ENCODE peak calls at places on chromosomes 11 and 22, in ten cellular contexts. G is cardiac fibroblast, N is uterus, Q is fibroblast of lung, V is A549, C is astrocyte of the spinal cord, F is AG09309, R is IMR-90, P is lower leg skin, T is mucosa of descending colon. I is an unnamed sample.

GRCh38 chr22:49042877-49043859 is 784.5 kb downstream of the BRD1 start:
- DNase-seq in G (no peak), N (no peak), Q (no peak), V (no peak), C (no peak), F (no peak), R (no peak), P (no peak), T (no peak), I (no peak)

GRCh38 chr22:23815781-23816551 is 22.8 kb downstream of the DERL3 start:
- DNase-seq in G (no peak), N (no peak), Q (no peak), V (no peak), C (no peak), F (no peak), R (no peak), P (no peak), T (no peak), I (no peak)

GRCh38 chr22:32528984-32529982 is 54.7 kb downstream of the FBXO7 start:
- DNase-seq in G (peak), N (peak), Q (peak), V (peak), C (peak), F (peak), R (peak), P (peak), T (peak), I (peak)

GRCh38 chr22:25404923-25405853 is 159.3 kb upstream of the GRK3 start:
- DNase-seq in G (peak), N (peak), Q (peak), V (peak), C (peak), F (no peak), R (peak), P (peak), T (peak), I (peak)

GRCh38 chr22:17974703-17975372 is 49.5 kb downstream of the MICAL3 start:
- DNase-seq in G (no peak), N (no peak), Q (no peak), V (no peak), C (no peak), F (no peak), R (no peak), P (no peak), T (no peak), I (no peak)

GRCh38 chr11:64305691-64306562 is 603 bp downstream of the ESRRA start:
- DNase-seq in G (peak), N (peak), Q (peak), V (peak), C (peak), F (no peak), R (peak), P (peak), T (peak), I (peak)

GRCh38 chr11:68043029-68043348 is 4.2 kb downstream of the TCIRG1 start:
- DNase-seq in G (no peak), N (no peak), Q (no peak), V (no peak), C (no peak), F (no peak), R (no peak), P (no peak), T (no peak), I (no peak)

GRCh38 chr11:35073691-35074382 is 65.1 kb upstream of the CD44 start:
- DNase-seq in G (peak), N (no peak), Q (peak), V (no peak), C (no peak), F (no peak), R (peak), P (no peak), T (no peak), I (peak)

GRCh38 chr11:34274712-34275398 is 83.0 kb downstream of the ABTB2 start:
- DNase-seq in G (peak), N (peak), Q (peak), V (peak), C (peak), F (peak), R (peak), P (peak), T (peak), I (peak)

GRCh38 chr11:76030286-76030685 is 176.0 kb downstream of the WNT11 start:
- DNase-seq in G (peak), N (no peak), Q (no peak), V (peak), C (peak), F (no peak), R (peak), P (no peak), T (no peak), I (peak)

GRCh38 chr11:65078786-65079342 is 5.0 kb downstream of the CDCA5 start:
- DNase-seq in G (no peak), N (no peak), Q (no peak), V (no peak), C (no peak), F (no peak), R (no peak), P (no peak), T (no peak), I (no peak)

GRCh38 chr22:20438066-20438677 is 547 bp upstream of the SCARF2 start:
- DNase-seq in G (no peak), N (peak), Q (peak), V (no peak), C (peak), F (no peak), R (peak), P (no peak), T (peak), I (no peak)

GRCh38 chr11:96389604-96390402 is at the start of the genes CCDC82 and JRKL:
- DNase-seq in G (peak), N (peak), Q (peak), V (peak), C (peak), F (peak), R (peak), P (peak), T (peak), I (peak)
- TF ChIP-seq CTCF in G (no peak), N (no peak), Q (no peak), V (no peak), C (no peak), F (no peak), R (no peak), P (no peak), T (no peak), I (no peak)

GRCh38 chr22:26646158-26646557 is 11.2 kb upstream of the MIAT start:
- DNase-seq in G (peak), N (no peak), Q (no peak), V (no peak), C (no peak), F (no peak), R (peak), P (no peak), T (no peak), I (no peak)

GRCh38 chr22:26648761-26649363 is 8.5 kb upstream of the MIAT start:
- DNase-seq in G (no peak), N (no peak), Q (no peak), V (no peak), C (no peak), F (no peak), R (no peak), P (no peak), T (no peak), I (peak)

GRCh38 chr22:26651840-26652239 is 5.5 kb upstream of the MIAT start:
- DNase-seq in G (no peak), N (no peak), Q (no peak), V (no peak), C (no peak), F (no peak), R (no peak), P (no peak), T (no peak), I (no peak)

GRCh38 chr22:26650722-26651421 is 6.5 kb upstream of the MIAT start:
- DNase-seq in G (no peak), N (no peak), Q (no peak), V (no peak), C (no peak), F (no peak), R (no peak), P (no peak), T (no peak), I (no peak)

DNA sequence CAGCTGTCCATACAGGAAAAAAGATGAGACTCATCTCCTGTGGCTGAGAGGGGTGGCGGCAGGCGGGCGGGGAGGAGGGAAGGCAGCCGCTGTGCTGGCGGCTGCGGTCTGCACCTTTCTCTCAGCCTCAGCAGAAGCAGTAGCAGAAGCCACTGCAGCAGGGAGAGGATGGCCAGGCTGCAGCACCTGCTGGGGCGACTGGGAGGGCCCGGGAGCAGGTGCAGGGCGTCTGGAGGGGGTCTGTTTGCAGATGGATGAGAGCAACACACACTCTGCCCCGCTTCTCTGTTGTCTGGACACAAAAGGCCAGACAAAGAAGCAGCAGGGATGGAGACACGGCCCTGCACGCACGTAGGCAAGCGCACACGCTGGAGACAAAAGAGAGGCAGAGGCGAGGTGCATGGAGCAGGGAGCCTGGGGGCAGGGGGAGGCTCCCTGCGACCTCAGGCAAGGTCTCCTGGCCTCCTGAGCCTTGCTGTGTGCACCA is 9.3 kb upstream of the MIAT start:
- DNase-seq in G (no peak), N (no peak), Q (no peak), V (no peak), C (no peak), F (no peak), R (no peak), P (no peak), T (no peak), I (no peak)
- H3K4me3 ChIP-seq in G (no peak), N (no peak), Q (no peak), V (no peak), C (no peak), F (no peak), R (no peak), P (no peak), T (no peak), I (no peak)

DNA sequence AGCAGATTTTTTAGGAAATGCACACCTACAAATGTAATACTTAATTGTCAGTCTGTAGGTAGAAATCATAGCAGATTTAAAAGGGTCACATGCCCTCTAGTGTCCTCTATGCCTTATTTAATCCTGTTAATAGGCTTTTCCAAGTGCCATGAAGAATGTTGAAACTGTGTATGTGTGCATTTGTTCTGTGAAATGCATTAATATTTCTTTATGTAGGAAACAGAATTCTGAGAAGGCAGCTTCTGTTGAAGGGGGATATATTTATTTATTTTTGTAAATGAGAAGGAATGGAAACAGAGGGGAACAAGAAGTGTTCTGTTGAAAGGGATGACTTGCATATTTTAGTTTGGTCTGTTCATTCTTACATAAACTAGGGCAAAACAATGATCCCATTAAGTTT is 51.0 kb downstream of the SVIP start:
- DNase-seq in G (no peak), N (no peak), Q (no peak), V (no peak), C (no peak), F (no peak), R (no peak), P (no peak), T (no peak), I (peak)
- TF ChIP-seq CTCF in G (no peak), N (no peak), Q (no peak), V (peak), C (no peak), F (no peak), R (no peak), P (no peak), T (no peak), I (no peak)

GRCh38 chr11:122700676-122701075 is 45.2 kb downstream of the UBASH3B start:
- DNase-seq in G (no peak), N (no peak), Q (no peak), V (no peak), C (no peak), F (no peak), R (no peak), P (no peak), T (no peak), I (no peak)

GRCh38 chr11:122695076-122695620 is 39.6 kb downstream of the UBASH3B start:
- DNase-seq in G (no peak), N (no peak), Q (no peak), V (no peak), C (no peak), F (no peak), R (no peak), P (no peak), T (no peak), I (no peak)

GRCh38 chr11:122698390-122698789 is 42.9 kb downstream of the UBASH3B start:
- DNase-seq in G (no peak), N (no peak), Q (no peak), V (no peak), C (no peak), F (no peak), R (no peak), P (no peak), T (no peak), I (no peak)

GRCh38 chr11:122696662-122697061 is 41.1 kb downstream of the UBASH3B start:
- DNase-seq in G (no peak), N (no peak), Q (no peak), V (no peak), C (no peak), F (no peak), R (no peak), P (no peak), T (no peak), I (no peak)

DNA sequence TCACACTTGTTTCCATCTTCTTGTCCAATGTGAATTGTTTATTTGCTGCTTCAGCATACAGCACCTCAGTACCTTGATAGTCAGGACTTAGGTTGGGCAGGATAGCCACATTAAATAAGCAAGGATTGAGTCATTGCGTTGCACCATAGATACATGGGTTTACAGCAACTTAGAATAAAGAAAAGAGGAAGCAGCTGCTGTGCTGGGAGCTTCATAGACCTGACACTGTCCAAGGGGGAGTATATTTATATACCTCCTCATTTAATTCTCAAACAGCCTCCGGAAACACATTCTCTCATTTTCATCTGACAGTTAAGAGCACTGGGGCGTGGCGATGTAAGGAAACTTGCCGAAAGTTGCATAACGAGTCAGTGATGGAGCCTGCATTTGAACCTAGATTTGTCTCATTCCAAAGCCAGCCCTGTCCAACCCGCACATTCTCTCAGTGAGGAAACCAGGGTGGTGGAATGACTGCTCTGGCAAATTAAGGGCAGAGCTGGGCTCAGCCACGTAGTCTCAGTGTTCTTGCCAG is 42.2 kb downstream of the UBASH3B start:
- DNase-seq in G (peak), N (no peak), Q (peak), V (peak), C (peak), F (no peak), R (peak), P (no peak), T (no peak), I (peak)
- H3K4me3 ChIP-seq in G (no peak), N (no peak), Q (no peak), V (no peak), C (no peak), F (no peak), R (no peak), P (no peak), T (no peak), I (no peak)

GRCh38 chr11:31887180-31887579 is 76.1 kb upstream of the PAX6 start:
- DNase-seq in G (no peak), N (no peak), Q (no peak), V (no peak), C (no peak), F (no peak), R (no peak), P (no peak), T (no peak), I (no peak)
- TF ChIP-seq CTCF in G (no peak), N (no peak), Q (no peak), V (no peak), C (no peak), F (no peak), R (no peak), P (no peak), T (no peak), I (no peak)

GRCh38 chr22:29718949-29719893 is 582 bp upstream of the CABP7 start:
- DNase-seq in G (no peak), N (no peak), Q (no peak), V (no peak), C (no peak), F (no peak), R (no peak), P (no peak), T (no peak), I (no peak)

GRCh38 chr22:29717789-29718188 is 2.0 kb upstream of the CABP7 start:
- DNase-seq in G (no peak), N (no peak), Q (no peak), V (no peak), C (no peak), F (no peak), R (no peak), P (no peak), T (no peak), I (peak)

GRCh38 chr22:29720824-29721323 is 1.1 kb downstream of the CABP7 start:
- DNase-seq in G (no peak), N (no peak), Q (no peak), V (no peak), C (no peak), F (no peak), R (no peak), P (no peak), T (no peak), I (no peak)

GRCh38 chr22:29722151-29722550 is 2.3 kb downstream of the CABP7 start:
- DNase-seq in G (no peak), N (no peak), Q (no peak), V (no peak), C (no peak), F (no peak), R (no peak), P (no peak), T (no peak), I (no peak)

DNA sequence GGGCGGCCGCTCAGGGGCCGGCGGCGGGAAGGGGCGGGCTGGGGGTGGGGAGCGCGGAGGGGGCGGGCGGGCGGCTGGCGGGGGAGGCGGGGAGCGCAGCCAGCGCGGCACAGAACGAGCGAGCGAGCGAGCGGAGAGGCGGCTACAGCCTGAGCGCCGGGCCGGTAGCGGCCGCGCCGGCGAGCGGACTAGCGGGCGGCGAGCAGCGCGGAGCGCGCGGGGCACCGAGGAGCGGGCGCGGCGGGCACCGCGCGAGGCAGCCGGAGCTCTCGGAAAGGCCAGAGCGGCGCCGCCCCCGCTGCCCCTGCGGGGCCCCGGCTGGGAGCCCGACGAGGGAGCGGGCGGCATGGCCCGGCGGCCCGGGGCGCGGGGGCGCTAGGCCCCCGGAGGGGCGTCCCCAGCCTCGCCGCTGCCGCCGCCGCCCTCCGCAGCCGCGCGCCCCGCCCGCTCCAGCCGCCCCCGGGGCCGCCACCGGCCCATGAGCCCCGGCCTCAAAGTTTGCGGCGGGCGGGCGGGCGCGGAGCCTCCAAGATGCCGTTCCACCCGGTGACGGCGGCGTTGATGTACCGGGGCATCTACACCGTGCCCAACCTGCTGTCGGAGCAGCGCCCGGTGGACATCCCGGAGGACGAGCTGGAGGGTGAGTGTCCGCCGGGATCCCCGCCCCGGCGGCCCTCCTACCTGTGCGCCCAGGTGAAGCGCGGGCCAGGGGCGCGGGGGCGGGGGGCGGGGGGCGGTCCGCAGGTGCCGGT is at the start of gene CABP7:
- DNase-seq in G (no peak), N (no peak), Q (no peak), V (no peak), C (no peak), F (no peak), R (no peak), P (no peak), T (no peak), I (no peak)
- H3K4me3 ChIP-seq in G (no peak), N (no peak), Q (no peak), V (peak), C (no peak), F (no peak), R (no peak), P (no peak), T (no peak), I (no peak)

GRCh38 chr11:93775289-93775688 is 8.8 kb upstream of the MED17 start:
- DNase-seq in G (peak), N (no peak), Q (no peak), V (no peak), C (no peak), F (no peak), R (no peak), P (no peak), T (no peak), I (peak)
- TF ChIP-seq CTCF in G (peak), N (no peak), Q (no peak), V (no peak), C (peak), F (peak), R (peak), P (no peak), T (no peak), I (no peak)

GRCh38 chr22:50508897-50509296 is 873 bp downstream of the NCAPH2 start:
- DNase-seq in G (no peak), N (no peak), Q (no peak), V (no peak), C (no peak), F (no peak), R (no peak), P (no peak), T (no peak), I (no peak)
- H3K4me3 ChIP-seq in G (peak), N (peak), Q (peak), V (peak), C (peak), F (peak), R (peak), P (no peak), T (no peak), I (peak)

GRCh38 chr22:37183432-37184379 is 4.3 kb downstream of the C1QTNF6 start:
- DNase-seq in G (no peak), N (no peak), Q (no peak), V (no peak), C (no peak), F (no peak), R (no peak), P (no peak), T (peak), I (no peak)
- TF ChIP-seq CTCF in G (no peak), N (no peak), Q (no peak), V (no peak), C (no peak), F (no peak), R (no peak), P (no peak), T (no peak), I (no peak)

GRCh38 chr11:25733777-25734176 is 598.2 kb upstream of the ANO3 start:
- DNase-seq in G (peak), N (no peak), Q (peak), V (no peak), C (no peak), F (no peak), R (no peak), P (no peak), T (no peak), I (peak)
- H3K4me3 ChIP-seq in G (no peak), N (no peak), Q (no peak), V (no peak), C (no peak), F (no peak), R (no peak), P (no peak), T (no peak), I (no peak)

I was measured in epithelial cell of esophagus.